ENCODE peak calls at places on chromosomes 13 and 19, in six cellular contexts. One of them, this sample, is unnamed. For H3K9me3 and H3K4me1, the result is how much of the 10 kb centered on the place peaks cover.

GRCh38 chr19:35609881-35610353 is 2.6 kb upstream of the HAUS5 start:
- DNase-seq in left ventricle myocardium inferior: no peak
- DNase-seq in fibroblast of lung: no peak
- DNase-seq in aorta: no peak
- DNase-seq in endothelial cell of umbilical vein: no peak
- DNase-seq in heart left ventricle: no peak
- DNase-seq in this sample: no peak

GRCh38 chr13:109743706-109744453 is 42.5 kb downstream of the IRS2 start:
- DNase-seq in aorta: no peak
- DNase-seq in heart left ventricle: no peak
- DNase-seq in endothelial cell of umbilical vein: peak
- DNase-seq in left ventricle myocardium inferior: no peak
- DNase-seq in fibroblast of lung: peak
- DNase-seq in this sample: no peak

GRCh38 chr19:31560021-31560770 is 211.0 kb upstream of the TSHZ3 start:
- DNase-seq in heart left ventricle: no peak
- DNase-seq in left ventricle myocardium inferior: no peak
- DNase-seq in endothelial cell of umbilical vein: no peak
- DNase-seq in fibroblast of lung: no peak
- DNase-seq in aorta: no peak
- DNase-seq in this sample: no peak

GRCh38 chr13:36736119-36736726 is 62.4 kb downstream of the SERTM1 start:
- DNase-seq in heart left ventricle: no peak
- DNase-seq in fibroblast of lung: peak
- DNase-seq in aorta: no peak
- DNase-seq in endothelial cell of umbilical vein: peak
- DNase-seq in left ventricle myocardium inferior: no peak
- DNase-seq in this sample: peak

GRCh38 chr19:1081301-1082164 is 13.6 kb downstream of the POLR2E start:
- DNase-seq in fibroblast of lung: no peak
- DNase-seq in endothelial cell of umbilical vein: no peak
- DNase-seq in heart left ventricle: peak
- DNase-seq in left ventricle myocardium inferior: no peak
- DNase-seq in aorta: peak
- DNase-seq in this sample: peak

GRCh38 chr13:29543230-29544215 is 52.0 kb downstream of the SLC7A1 start:
- DNase-seq in endothelial cell of umbilical vein: no peak
- DNase-seq in left ventricle myocardium inferior: no peak
- DNase-seq in aorta: no peak
- DNase-seq in fibroblast of lung: peak
- DNase-seq in heart left ventricle: no peak
- DNase-seq in this sample: no peak

GRCh38 chr13:21837841-21838551 is 167.1 kb downstream of the FGF9 start:
- DNase-seq in fibroblast of lung: no peak
- DNase-seq in left ventricle myocardium inferior: no peak
- DNase-seq in aorta: no peak
- DNase-seq in endothelial cell of umbilical vein: no peak
- DNase-seq in heart left ventricle: no peak
- DNase-seq in this sample: no peak

GRCh38 chr19:35141627-35142401 is 1.2 kb upstream of the FXYD7 start:
- DNase-seq in aorta: no peak
- DNase-seq in left ventricle myocardium inferior: no peak
- DNase-seq in endothelial cell of umbilical vein: no peak
- DNase-seq in fibroblast of lung: no peak
- DNase-seq in heart left ventricle: no peak
- DNase-seq in this sample: peak

GRCh38 chr19:2529473-2529918 is 53.6 kb downstream of the GADD45B start:
- DNase-seq in fibroblast of lung: peak
- DNase-seq in left ventricle myocardium inferior: no peak
- DNase-seq in endothelial cell of umbilical vein: peak
- DNase-seq in aorta: peak
- DNase-seq in heart left ventricle: no peak
- DNase-seq in this sample: no peak

GRCh38 chr19:54427586-54427985 is 12.3 kb downstream of the TTYH1 start:
- DNase-seq in fibroblast of lung: no peak
- DNase-seq in heart left ventricle: no peak
- DNase-seq in endothelial cell of umbilical vein: no peak
- DNase-seq in left ventricle myocardium inferior: no peak
- DNase-seq in aorta: peak
- DNase-seq in this sample: no peak

GRCh38 chr19:13882419-13882795 is 5.5 kb downstream of the NANOS3 start:
- DNase-seq in fibroblast of lung: no peak
- DNase-seq in heart left ventricle: no peak
- DNase-seq in aorta: no peak
- DNase-seq in left ventricle myocardium inferior: no peak
- DNase-seq in endothelial cell of umbilical vein: no peak
- DNase-seq in this sample: no peak

GRCh38 chr13:114338959-114339358 is 24.7 kb downstream of the CHAMP1 start:
- DNase-seq in heart left ventricle: no peak
- DNase-seq in endothelial cell of umbilical vein: no peak
- DNase-seq in left ventricle myocardium inferior: no peak
- DNase-seq in fibroblast of lung: no peak
- DNase-seq in aorta: no peak
- DNase-seq in this sample: no peak

GRCh38 chr13:82847595-82847994 is 1034.7 kb downstream of the SLITRK1 start:
- DNase-seq in heart left ventricle: no peak
- DNase-seq in fibroblast of lung: no peak
- DNase-seq in endothelial cell of umbilical vein: no peak
- DNase-seq in left ventricle myocardium inferior: no peak
- DNase-seq in aorta: no peak
- DNase-seq in this sample: no peak

GRCh38 chr19:6509118-6509971 is 7.2 kb upstream of the TUBB4A start:
- DNase-seq in left ventricle myocardium inferior: peak
- DNase-seq in aorta: no peak
- DNase-seq in heart left ventricle: no peak
- DNase-seq in fibroblast of lung: no peak
- DNase-seq in endothelial cell of umbilical vein: no peak
- DNase-seq in this sample: peak

GRCh38 chr19:5534787-5535586 is 32.8 kb downstream of the TINCR start:
- DNase-seq in heart left ventricle: no peak
- DNase-seq in aorta: no peak
- DNase-seq in endothelial cell of umbilical vein: no peak
- DNase-seq in left ventricle myocardium inferior: no peak
- DNase-seq in fibroblast of lung: peak
- DNase-seq in this sample: no peak

GRCh38 chr13:25732146-25732865 is 319.5 kb downstream of the SHISA2 start:
- DNase-seq in fibroblast of lung: peak
- DNase-seq in heart left ventricle: no peak
- DNase-seq in left ventricle myocardium inferior: no peak
- DNase-seq in aorta: no peak
- DNase-seq in endothelial cell of umbilical vein: no peak
- DNase-seq in this sample: no peak

GRCh38 chr13:23870356-23871146 is 18.6 kb downstream of the MIPEP start:
- DNase-seq in left ventricle myocardium inferior: no peak
- DNase-seq in endothelial cell of umbilical vein: no peak
- DNase-seq in aorta: no peak
- DNase-seq in fibroblast of lung: peak
- DNase-seq in heart left ventricle: no peak
- DNase-seq in this sample: no peak

GRCh38 chr13:23868521-23868920 is 20.7 kb downstream of the MIPEP start:
- DNase-seq in aorta: no peak
- DNase-seq in fibroblast of lung: peak
- DNase-seq in endothelial cell of umbilical vein: no peak
- DNase-seq in left ventricle myocardium inferior: no peak
- DNase-seq in heart left ventricle: no peak
- DNase-seq in this sample: no peak

GRCh38 chr13:23876265-23876664 is 12.9 kb downstream of the MIPEP start:
- DNase-seq in aorta: no peak
- DNase-seq in left ventricle myocardium inferior: no peak
- DNase-seq in endothelial cell of umbilical vein: no peak
- DNase-seq in heart left ventricle: no peak
- DNase-seq in fibroblast of lung: peak
- DNase-seq in this sample: peak

GRCh38 chr13:23867027-23867491 is 22.1 kb downstream of the MIPEP start:
- DNase-seq in left ventricle myocardium inferior: no peak
- DNase-seq in fibroblast of lung: peak
- DNase-seq in endothelial cell of umbilical vein: peak
- DNase-seq in aorta: no peak
- DNase-seq in heart left ventricle: no peak
- DNase-seq in this sample: no peak

DNA sequence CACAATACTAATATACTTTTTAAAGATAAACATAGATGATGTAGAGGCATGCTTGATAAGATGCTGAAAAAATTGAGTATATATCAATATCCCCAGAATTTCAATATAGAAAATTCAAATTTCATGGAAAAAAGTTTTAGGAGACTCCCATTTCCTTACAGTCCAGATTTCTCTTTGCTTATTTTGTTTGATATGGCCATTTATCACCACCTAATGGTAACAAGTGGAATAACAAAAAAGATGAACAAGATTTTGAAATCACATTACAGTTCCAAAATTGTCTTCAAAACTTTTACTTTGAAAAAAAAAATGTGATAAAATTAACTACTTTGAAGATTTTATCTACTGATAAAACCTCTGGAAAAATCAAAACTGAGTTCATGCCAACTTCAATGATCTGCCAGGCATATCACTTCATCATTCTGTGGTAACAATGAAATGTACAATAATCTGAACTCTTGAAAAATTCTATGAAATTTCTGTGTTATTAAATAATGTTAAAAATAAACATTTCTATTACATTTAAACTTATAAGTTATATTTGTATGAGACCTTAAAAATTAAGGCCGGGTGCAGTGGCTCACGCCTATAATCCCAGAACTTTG is 17.5 kb downstream of the MIPEP start:
- DNase-seq in aorta: no peak
- DNase-seq in endothelial cell of umbilical vein: peak
- DNase-seq in left ventricle myocardium inferior: no peak
- DNase-seq in heart left ventricle: no peak
- DNase-seq in fibroblast of lung: peak
- DNase-seq in this sample: no peak
- H3K27ac ChIP-seq in aorta: no peak
- H3K27ac ChIP-seq in endothelial cell of umbilical vein: no peak
- H3K27ac ChIP-seq in left ventricle myocardium inferior: no peak
- H3K27ac ChIP-seq in heart left ventricle: no peak
- H3K27ac ChIP-seq in fibroblast of lung: no peak
- H3K27ac ChIP-seq in this sample: no peak

GRCh38 chr13:75430618-75431209 is 51.3 kb downstream of the TBC1D4 start:
- DNase-seq in left ventricle myocardium inferior: no peak
- DNase-seq in endothelial cell of umbilical vein: no peak
- DNase-seq in fibroblast of lung: no peak
- DNase-seq in heart left ventricle: no peak
- DNase-seq in aorta: no peak
- DNase-seq in this sample: no peak
- H3K9me3 ChIP-seq in left ventricle myocardium inferior: under half
- H3K9me3 ChIP-seq in endothelial cell of umbilical vein: under half
- H3K9me3 ChIP-seq in fibroblast of lung: under half
- H3K9me3 ChIP-seq in heart left ventricle: under half
- H3K9me3 ChIP-seq in aorta: under half
- H3K9me3 ChIP-seq in this sample: under half

GRCh38 chr13:40626977-40627376 is 39.5 kb downstream of the FOXO1 start:
- DNase-seq in aorta: no peak
- DNase-seq in fibroblast of lung: no peak
- DNase-seq in endothelial cell of umbilical vein: no peak
- DNase-seq in heart left ventricle: no peak
- DNase-seq in left ventricle myocardium inferior: no peak
- DNase-seq in this sample: peak
- H3K4me1 ChIP-seq in aorta: under half
- H3K4me1 ChIP-seq in fibroblast of lung: under half
- H3K4me1 ChIP-seq in endothelial cell of umbilical vein: under half
- H3K4me1 ChIP-seq in heart left ventricle: half or more
- H3K4me1 ChIP-seq in left ventricle myocardium inferior: half or more
- H3K4me1 ChIP-seq in this sample: half or more

DNA sequence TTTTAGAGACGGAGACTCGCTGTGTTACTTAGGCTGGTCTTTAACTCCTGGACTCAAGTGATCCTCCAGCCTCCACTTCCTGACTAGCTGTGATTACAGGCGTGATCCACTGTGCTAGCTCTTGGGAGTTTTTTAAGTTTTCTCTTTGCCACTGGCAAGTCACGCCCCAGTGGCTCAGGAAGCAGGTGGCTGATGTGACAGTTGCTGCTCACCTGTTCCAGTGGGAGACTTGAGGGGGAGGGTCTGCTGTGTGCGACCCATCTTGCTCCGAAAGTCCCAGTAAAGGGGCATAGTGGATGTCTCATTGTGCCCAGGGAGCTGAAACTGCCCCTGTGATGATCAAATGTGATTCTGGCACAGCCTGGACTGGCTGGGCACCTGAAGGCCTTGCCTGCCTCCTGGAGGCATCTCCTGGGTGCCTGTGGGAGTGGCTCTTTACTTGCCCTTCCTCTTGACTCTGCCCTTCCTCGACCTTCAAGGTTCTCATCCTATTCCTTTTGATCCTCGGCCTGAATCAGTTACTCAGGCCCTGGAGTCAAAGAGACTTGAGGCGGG is 7.8 kb downstream of the SMARCA4 start:
- DNase-seq in fibroblast of lung: no peak
- DNase-seq in left ventricle myocardium inferior: no peak
- DNase-seq in heart left ventricle: no peak
- DNase-seq in endothelial cell of umbilical vein: no peak
- DNase-seq in aorta: no peak
- DNase-seq in this sample: no peak
- H3K27ac ChIP-seq in fibroblast of lung: no peak
- H3K27ac ChIP-seq in left ventricle myocardium inferior: peak
- H3K27ac ChIP-seq in heart left ventricle: no peak
- H3K27ac ChIP-seq in endothelial cell of umbilical vein: no peak
- H3K27ac ChIP-seq in aorta: no peak
- H3K27ac ChIP-seq in this sample: no peak

GRCh38 chr13:54744747-54745146 is 1716.1 kb downstream of the OLFM4 start:
- DNase-seq in fibroblast of lung: no peak
- DNase-seq in left ventricle myocardium inferior: no peak
- DNase-seq in aorta: no peak
- DNase-seq in heart left ventricle: no peak
- DNase-seq in endothelial cell of umbilical vein: no peak
- DNase-seq in this sample: no peak

DNA sequence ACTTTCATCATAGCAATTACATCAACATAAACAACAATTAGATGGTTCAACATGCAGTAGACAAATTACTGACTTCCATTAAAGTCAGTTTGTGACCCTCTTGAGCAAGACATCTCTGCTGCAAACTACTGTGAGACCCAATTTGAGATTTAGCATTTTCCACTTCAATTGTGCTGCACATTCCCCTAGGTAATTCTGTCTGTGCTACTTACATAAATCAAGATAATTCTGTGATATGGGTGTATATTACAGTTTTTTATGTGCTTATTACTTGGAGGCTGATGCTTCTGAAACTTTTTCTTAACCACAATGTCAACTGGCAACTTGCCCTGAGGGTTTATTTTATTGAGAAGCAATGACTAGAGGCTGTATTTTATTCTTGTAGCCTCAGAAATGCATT is 1714.4 kb downstream of the OLFM4 start:
- DNase-seq in aorta: no peak
- DNase-seq in fibroblast of lung: no peak
- DNase-seq in heart left ventricle: no peak
- DNase-seq in left ventricle myocardium inferior: no peak
- DNase-seq in endothelial cell of umbilical vein: no peak
- DNase-seq in this sample: no peak
- H3K9me3 ChIP-seq in aorta: under half
- H3K9me3 ChIP-seq in fibroblast of lung: under half
- H3K9me3 ChIP-seq in heart left ventricle: under half
- H3K9me3 ChIP-seq in left ventricle myocardium inferior: under half
- H3K9me3 ChIP-seq in endothelial cell of umbilical vein: under half
- H3K9me3 ChIP-seq in this sample: under half

GRCh38 chr19:38696733-38697055 is 47.6 kb downstream of the CAPN12 start:
- DNase-seq in left ventricle myocardium inferior: no peak
- DNase-seq in heart left ventricle: no peak
- DNase-seq in fibroblast of lung: no peak
- DNase-seq in aorta: no peak
- DNase-seq in endothelial cell of umbilical vein: no peak
- DNase-seq in this sample: no peak
- H3K4me1 ChIP-seq in left ventricle myocardium inferior: half or more
- H3K4me1 ChIP-seq in heart left ventricle: half or more
- H3K4me1 ChIP-seq in fibroblast of lung: under half
- H3K4me1 ChIP-seq in aorta: under half
- H3K4me1 ChIP-seq in endothelial cell of umbilical vein: under half
- H3K4me1 ChIP-seq in this sample: half or more

GRCh38 chr13:112781287-112781686 is 91.4 kb downstream of the ATP11A start:
- DNase-seq in aorta: peak
- DNase-seq in fibroblast of lung: no peak
- DNase-seq in heart left ventricle: no peak
- DNase-seq in endothelial cell of umbilical vein: no peak
- DNase-seq in left ventricle myocardium inferior: no peak
- DNase-seq in this sample: no peak
- H3K27ac ChIP-seq in aorta: no peak
- H3K27ac ChIP-seq in fibroblast of lung: no peak
- H3K27ac ChIP-seq in heart left ventricle: peak
- H3K27ac ChIP-seq in endothelial cell of umbilical vein: no peak
- H3K27ac ChIP-seq in left ventricle myocardium inferior: peak
- H3K27ac ChIP-seq in this sample: peak

This sample was measured in body of pancreas.